ENCODE peak calls at places on chromosomes 12 and 14, in four cellular contexts. K is K562, O is HepG2, E is SK-N-SH. N is an unnamed sample.

GRCh38 chr14:56482306-56482705 is 97.3 kb upstream of the TMEM260 start:
- DNase-seq in K (peak), O (no peak), E (no peak), N (peak)

GRCh38 chr12:78916845-78917480 is 52.4 kb downstream of the SYT1 start:
- DNase-seq in K (no peak), O (no peak), E (no peak), N (no peak)

GRCh38 chr12:90250766-90251165 is 542.1 kb upstream of the ATP2B1 start:
- DNase-seq in K (no peak), O (no peak), E (no peak), N (no peak)

GRCh38 chr12:94710933-94711332 is 60.6 kb upstream of the TMCC3 start:
- DNase-seq in K (peak), O (peak), E (peak), N (peak)

GRCh38 chr12:288687-289086 is 26.1 kb upstream of the SLC6A13 start:
- DNase-seq in K (no peak), O (no peak), E (no peak), N (no peak)

GRCh38 chr14:73752297-73752992 is 38.3 kb upstream of the PNMA1 start:
- DNase-seq in K (no peak), O (no peak), E (peak), N (no peak)

GRCh38 chr12:120879711-120880300 is 24.4 kb downstream of the SPPL3 start:
- DNase-seq in K (no peak), O (no peak), E (no peak), N (no peak)

GRCh38 chr12:72057330-72057911 is 118.8 kb downstream of the TPH2 start:
- DNase-seq in K (no peak), O (no peak), E (no peak), N (no peak)

GRCh38 chr12:49552014-49552413 is 13.2 kb downstream of the KCNH3 start:
- DNase-seq in K (no peak), O (no peak), E (peak), N (no peak)

GRCh38 chr12:106766393-106766826 is 8.1 kb upstream of the RIC8B start:
- DNase-seq in K (no peak), O (no peak), E (no peak), N (no peak)

GRCh38 chr12:21773263-21773741 is 1.2 kb downstream of the KCNJ8 start:
- DNase-seq in K (peak), O (no peak), E (peak), N (peak)

GRCh38 chr12:120903382-120903817 is 758 bp downstream of the SPPL3 start:
- DNase-seq in K (peak), O (peak), E (peak), N (peak)

DNA sequence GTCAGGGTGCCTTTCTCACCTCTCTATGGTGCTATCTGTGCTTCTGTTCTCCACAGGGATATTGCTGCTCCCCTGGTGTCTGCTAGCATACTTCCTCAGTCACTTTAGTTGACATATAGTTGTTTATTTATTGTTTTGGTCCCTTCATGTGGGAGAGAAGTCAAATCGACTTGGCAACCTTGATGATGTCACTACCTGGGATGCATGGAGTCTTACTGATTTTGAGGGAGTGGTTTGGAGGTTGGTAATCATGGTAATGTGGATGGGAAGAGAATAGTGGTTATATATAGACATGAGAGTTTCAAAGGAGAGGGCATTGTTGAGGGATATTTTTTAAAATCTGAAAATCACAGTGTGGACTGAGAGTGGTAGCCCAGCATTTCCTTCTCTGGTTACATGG is 73.6 kb upstream of the FBXO33 start:
- DNase-seq in K (no peak), O (no peak), E (no peak), N (no peak)
- TF ChIP-seq CTCF in K (no peak), O (no peak), E (no peak), N (no peak)

GRCh38 chr14:97887690-97888089 is 1090.5 kb downstream of the VRK1 start:
- DNase-seq in K (no peak), O (no peak), E (no peak), N (no peak)
- TF ChIP-seq FOXJ3 in K (no peak), O (no peak), E (no peak), N (no peak)

DNA sequence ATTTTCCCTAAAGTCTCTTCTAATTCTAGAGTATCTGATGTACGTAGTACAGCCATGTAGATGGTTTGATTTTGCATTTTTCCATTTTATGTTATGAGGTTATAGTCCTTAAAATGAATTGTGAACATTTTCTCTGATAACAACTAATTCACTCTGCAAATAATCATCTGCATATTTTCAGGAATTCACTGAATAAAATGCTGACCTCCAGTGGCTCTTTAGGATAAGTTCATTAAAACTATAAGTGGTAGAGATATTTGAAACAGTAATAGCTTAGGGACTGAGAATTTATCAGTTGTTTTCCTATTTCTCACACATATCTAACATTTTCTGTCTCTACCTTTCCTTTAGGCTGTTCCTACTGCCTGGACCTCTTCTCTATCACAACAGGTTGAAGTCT is 4.4 kb downstream of the MSRB3 start:
- DNase-seq in K (no peak), O (no peak), E (no peak), N (no peak)
- TF ChIP-seq CTCF in K (peak), O (no peak), E (peak), N (no peak)

DNA sequence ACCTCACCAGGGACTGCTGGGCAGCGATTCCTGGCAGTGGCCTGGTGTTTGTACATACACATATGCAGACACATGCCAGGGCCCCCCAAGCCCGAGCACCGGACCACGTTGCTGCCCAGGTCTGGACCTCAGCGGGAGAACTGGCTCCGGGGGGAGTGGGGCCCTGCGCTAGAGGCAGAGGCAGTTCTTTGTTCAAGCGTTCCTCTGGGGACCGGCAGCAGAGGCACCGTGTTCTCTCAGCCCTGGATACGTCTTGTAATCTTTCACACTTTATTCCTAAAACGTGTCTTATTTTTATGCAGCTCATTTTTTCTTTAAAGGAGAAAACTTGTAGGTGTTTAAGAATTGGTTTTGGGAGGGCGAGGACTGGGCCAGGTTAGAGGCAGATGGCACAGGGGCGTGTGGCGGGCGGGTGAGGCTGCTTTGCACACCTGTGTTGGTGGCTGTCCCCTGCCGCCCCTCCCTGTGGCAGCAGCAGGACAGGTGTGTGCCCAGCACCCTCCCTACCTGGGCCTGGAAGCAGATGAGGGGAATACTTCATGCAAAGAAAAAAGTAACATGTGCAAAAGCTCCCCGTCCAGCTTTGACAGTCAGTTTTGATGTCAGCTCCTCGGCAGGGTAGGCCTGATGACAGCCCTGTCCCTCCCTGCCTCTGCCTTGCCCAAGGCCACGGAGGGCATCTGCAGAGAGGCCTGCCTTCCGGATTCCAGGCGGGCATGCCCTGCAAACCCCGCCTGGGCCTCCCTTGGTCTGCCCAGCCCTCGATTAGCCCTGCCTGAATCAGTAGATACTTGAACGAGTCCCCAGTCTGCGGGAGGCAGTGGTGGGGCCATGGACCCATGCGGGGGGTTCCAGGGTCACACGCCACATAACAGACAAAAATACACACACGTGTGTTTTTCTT is 7.0 kb upstream of the PUS1 start:
- DNase-seq in K (no peak), O (no peak), E (no peak), N (no peak)
- TF ChIP-seq FOXJ3 in K (no peak), O (no peak), E (no peak), N (no peak)

GRCh38 chr14:32574269-32574668 is 245.2 kb downstream of the AKAP6 start:
- DNase-seq in K (no peak), O (no peak), E (no peak), N (no peak)

GRCh38 chr14:32567543-32568384 is 238.7 kb downstream of the AKAP6 start:
- DNase-seq in K (no peak), O (no peak), E (no peak), N (no peak)

GRCh38 chr14:32571995-32572866 is 243.1 kb downstream of the AKAP6 start:
- DNase-seq in K (no peak), O (no peak), E (no peak), N (no peak)

GRCh38 chr14:32572867-32573149 is 243.7 kb downstream of the AKAP6 start:
- DNase-seq in K (no peak), O (no peak), E (no peak), N (no peak)

DNA sequence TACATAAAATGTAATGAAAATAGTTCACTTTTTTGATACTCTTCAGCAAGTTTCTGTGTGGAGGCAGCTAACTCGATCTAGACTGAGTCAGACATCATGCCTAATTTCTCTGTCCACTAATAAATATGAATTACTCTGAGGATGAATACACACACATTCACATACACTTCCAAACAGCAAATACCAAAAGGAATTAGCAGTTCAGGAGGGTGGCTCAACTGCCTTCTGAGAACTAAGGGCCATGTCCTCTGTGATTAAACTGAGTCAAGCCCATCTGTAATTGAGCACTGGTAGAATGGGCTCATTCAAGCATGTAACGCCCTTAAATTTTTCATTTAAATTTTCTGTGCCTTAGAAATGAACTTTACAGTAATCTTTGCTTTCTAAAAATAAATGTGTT is 242.5 kb downstream of the AKAP6 start:
- DNase-seq in K (no peak), O (no peak), E (no peak), N (no peak)
- TF ChIP-seq CTCF in K (no peak), O (no peak), E (no peak), N (no peak)